ENCODE peak calls at places on chromosomes 13 and 19, in six cellular contexts. V is mesendoderm, O is neuronal stem cell, G is H9, I is H1, F is IMR-90. Y is an unnamed sample.

GRCh38 chr13:80663788-80664187 is 322.9 kb upstream of the SPRY2 start:
- DNase-seq in V (no peak), O (no peak), G (no peak), I (no peak), F (no peak), Y (no peak)

GRCh38 chr13:99316657-99317244 is 9.6 kb upstream of the GPR183 start:
- DNase-seq in V (no peak), O (no peak), G (no peak), I (no peak), F (no peak), Y (peak; percentile 29)

GRCh38 chr13:99752373-99752772 is 219.2 kb downstream of the ZIC5 start:
- DNase-seq in V (no peak), O (no peak), G (no peak), I (no peak), F (no peak), Y (no peak)

GRCh38 chr19:56144816-56145215 is 3.7 kb downstream of the ZNF444 start:
- DNase-seq in V (no peak), O (no peak), G (no peak), I (no peak), F (no peak), Y (no peak)

GRCh38 chr13:23268441-23268840 is 87.7 kb downstream of the SGCG start:
- DNase-seq in V (no peak), O (no peak), G (no peak), I (no peak), F (no peak), Y (no peak)

GRCh38 chr19:15926484-15926883 is 7.8 kb downstream of the CYP4F11 start:
- DNase-seq in V (no peak), O (no peak), G (no peak), I (no peak), F (no peak), Y (no peak)

GRCh38 chr13:107681611-107682010 is 533.7 kb downstream of the LIG4 start:
- DNase-seq in V (no peak), O (no peak), G (no peak), I (no peak), F (no peak), Y (peak; percentile 12)

GRCh38 chr13:112071011-112071901 is 4.3 kb downstream of the SOX1 start:
- DNase-seq in V (no peak), O (no peak), G (no peak), I (no peak), F (no peak), Y (no peak)

GRCh38 chr19:5801796-5802616 is 2.9 kb upstream of the NRTN start:
- DNase-seq in V (peak; percentile 88), O (peak; percentile 71), G (peak; percentile 80), I (no peak), F (peak; percentile 12), Y (peak; percentile 47)

GRCh38 chr13:97301382-97302095 is 79.4 kb downstream of the MBNL2 start:
- DNase-seq in V (no peak), O (no peak), G (no peak), I (no peak), F (no peak), Y (no peak)

GRCh38 chr13:19860884-19861655 is 2.4 kb downstream of the ZMYM5 start:
- DNase-seq in V (peak; percentile 62), O (peak; percentile 15), G (no peak), I (no peak), F (peak; percentile 73), Y (peak; percentile 87)

GRCh38 chr19:54882758-54883157 is 8.7 kb downstream of the FCAR start:
- DNase-seq in V (peak; percentile 28), O (no peak), G (no peak), I (no peak), F (no peak), Y (no peak)

GRCh38 chr19:33194527-33194883 is 375 bp downstream of the LRP3 start:
- DNase-seq in V (no peak), O (no peak), G (no peak), I (no peak), F (no peak), Y (peak; percentile 3)

GRCh38 chr13:97262058-97262457 is 39.9 kb downstream of the MBNL2 start:
- DNase-seq in V (no peak), O (no peak), G (no peak), I (no peak), F (no peak), Y (no peak)

GRCh38 chr19:45130888-45131615 is 29.7 kb downstream of the NKPD1 start:
- DNase-seq in V (no peak), O (no peak), G (no peak), I (no peak), F (peak; percentile 16), Y (peak; percentile 18)

GRCh38 chr13:99160415-99160814 is 40.2 kb upstream of the UBAC2 start:
- DNase-seq in V (no peak), O (no peak), G (no peak), I (no peak), F (no peak), Y (no peak)

GRCh38 chr19:31344403-31344802 is 4.8 kb downstream of the TSHZ3 start:
- DNase-seq in V (no peak), O (no peak), G (peak; percentile 43), I (no peak), F (no peak), Y (no peak)

GRCh38 chr19:38049105-38049649 is 142.2 kb downstream of the SIPA1L3 start:
- DNase-seq in V (no peak), O (no peak), G (no peak), I (no peak), F (no peak), Y (peak; percentile 44)

GRCh38 chr13:24124789-24125476 is 35.6 kb upstream of the SPATA13 start:
- DNase-seq in V (no peak), O (no peak), G (no peak), I (no peak), F (peak; percentile 28), Y (no peak)

GRCh38 chr19:12664406-12665280 is 1.9 kb downstream of the MAN2B1 start:
- DNase-seq in V (peak; percentile 82), O (no peak), G (peak; percentile 96), I (no peak), F (no peak), Y (no peak)
- H2BK15ac ChIP-seq in V (no peak overlapping the region), O (no peak overlapping the region), G (no peak overlapping the region), I (no peak overlapping the region), F (no peak overlapping the region), Y (no peak overlapping the region)

DNA sequence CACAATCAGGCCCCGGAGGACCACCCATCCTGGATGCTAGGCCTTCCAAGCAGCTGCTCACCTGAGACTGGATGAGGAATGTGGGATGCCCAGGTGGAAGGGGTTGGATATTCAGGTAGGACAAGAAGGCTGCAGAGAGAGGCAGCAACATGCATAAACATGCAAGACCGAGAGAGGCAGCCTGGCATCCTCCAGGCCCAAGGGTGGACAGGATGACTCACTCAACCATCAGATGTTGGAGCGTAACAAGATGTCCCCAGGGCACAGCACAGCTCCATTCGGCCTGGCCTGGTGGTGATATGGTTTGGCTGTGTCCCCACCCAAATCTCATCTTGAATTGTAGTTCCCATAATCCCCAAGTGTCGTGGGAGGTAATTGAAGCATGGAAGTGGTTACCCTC is 10.0 kb upstream of the CABP5 start:
- DNase-seq in V (no peak), O (no peak), G (no peak), I (no peak), F (no peak), Y (no peak)
- H2BK15ac ChIP-seq in V (no peak overlapping the region), O (no peak overlapping the region), G (no peak overlapping the region), I (no peak overlapping the region), F (no peak overlapping the region), Y (no peak overlapping the region)

GRCh38 chr19:41785653-41786052 is 10.7 kb upstream of the CEACAM3 start:
- DNase-seq in V (peak; percentile 87), O (peak; percentile 63), G (peak; percentile 86), I (peak; percentile 41), F (peak; percentile 65), Y (peak; percentile 61)
- H2BK15ac ChIP-seq in V (no peak overlapping the region), O (no peak overlapping the region), G (no peak overlapping the region), I (no peak overlapping the region), F (no peak overlapping the region), Y (no peak overlapping the region)

GRCh38 chr13:48776396-48776795 is 122.7 kb downstream of the CYSLTR2 start:
- DNase-seq in V (no peak), O (no peak), G (no peak), I (no peak), F (peak; percentile 52), Y (peak; percentile 54)
- H2BK15ac ChIP-seq in V (no peak overlapping the region), O (no peak overlapping the region), G (no peak overlapping the region), I (no peak overlapping the region), F (no peak overlapping the region), Y (no peak overlapping the region)

GRCh38 chr13:32857077-32857476 is 159.1 kb upstream of the KL start:
- DNase-seq in V (no peak), O (no peak), G (no peak), I (no peak), F (no peak), Y (no peak)
- H2BK15ac ChIP-seq in V (no peak overlapping the region), O (no peak overlapping the region), G (no peak overlapping the region), I (no peak overlapping the region), F (no peak overlapping the region), Y (no peak overlapping the region)

GRCh38 chr19:9969688-9969975 is 33.3 kb upstream of the OLFM2 start:
- DNase-seq in V (peak; percentile 24), O (no peak), G (no peak), I (no peak), F (no peak), Y (no peak)
- H2BK15ac ChIP-seq in V (no peak overlapping the region), O (no peak overlapping the region), G (no peak overlapping the region), I (no peak overlapping the region), F (no peak overlapping the region), Y (no peak overlapping the region)

GRCh38 chr13:50401721-50402510 is 386.7 kb downstream of the KCNRG start:
- DNase-seq in V (no peak), O (no peak), G (no peak), I (no peak), F (peak; percentile 76), Y (no peak)
- H2BK15ac ChIP-seq in V (no peak overlapping the region), O (no peak overlapping the region), G (no peak overlapping the region), I (no peak overlapping the region), F (no peak overlapping the region), Y (no peak overlapping the region)

GRCh38 chr19:28859811-28860210 is 353.1 kb downstream of the UQCRFS1 start:
- DNase-seq in V (no peak), O (no peak), G (no peak), I (no peak), F (no peak), Y (no peak)

GRCh38 chr19:28855216-28855615 is 357.7 kb downstream of the UQCRFS1 start:
- DNase-seq in V (no peak), O (no peak), G (no peak), I (no peak), F (no peak), Y (no peak)
- H2BK15ac ChIP-seq in V (no peak overlapping the region), O (no peak overlapping the region), G (no peak overlapping the region), I (no peak overlapping the region), F (no peak overlapping the region), Y (no peak overlapping the region)